ENCODE peak calls at places on chromosome 12, in four cellular contexts. D is globus pallidus, Y is NCI-H1417, T is fibroblast of mammary gland. I is an unnamed sample.
A peak's percentile ranks its signal among the peaks of the same experiment; 100 is the strongest.

GRCh38 chr12:94098466-94098865 is 49.9 kb upstream of the PLXNC1 start:
- DNase-seq in D (no peak), Y (no peak), T (peak; percentile 69), I (peak; percentile 65)

GRCh38 chr12:54082402-54082892 is 28.8 kb downstream of the HOXC4 start:
- DNase-seq in D (no peak), Y (peak; percentile 69), T (peak; percentile 57), I (no peak)

GRCh38 chr12:48865141-48865440 is 579 bp downstream of the RND1 start:
- DNase-seq in D (no peak), Y (no peak), T (no peak), I (no peak)

GRCh38 chr12:95201056-95201670 is 16.1 kb downstream of the FGD6 start:
- DNase-seq in D (no peak), Y (no peak), T (peak; percentile 39), I (peak; percentile 68)

GRCh38 chr12:123780956-123781355 is 18.9 kb downstream of the DNAH10 start:
- DNase-seq in D (no peak), Y (no peak), T (no peak), I (no peak)

GRCh38 chr12:29726741-29727348 is 56.9 kb downstream of the TMTC1 start:
- DNase-seq in D (no peak), Y (no peak), T (no peak), I (no peak)

GRCh38 chr12:61490732-61491498 is 769.3 kb upstream of the USP15 start:
- DNase-seq in D (no peak), Y (no peak), T (peak; percentile 0), I (peak; percentile 43)

GRCh38 chr12:65443038-65443437 is 164.6 kb downstream of the MSRB3 start:
- DNase-seq in D (no peak), Y (no peak), T (peak; percentile 59), I (no peak)

GRCh38 chr12:94710933-94711332 is 60.6 kb upstream of the TMCC3 start:
- DNase-seq in D (peak; percentile 38), Y (peak; percentile 17), T (peak; percentile 28), I (no peak)